ENCODE peak calls at places on chromosomes 1 and 21, in nine cellular contexts. F is CD8-positive, alpha-beta memory T cell; J is RWPE2; S is cardiac muscle cell; O is AG04450; U is Karpas-422; H is thoracic aorta; Y is sigmoid colon; Q is fibroblast of lung. T is an unnamed sample.

GRCh38 chr1:90964444-90965035 is 57.3 kb downstream of the ZNF644 start:
- DNase-seq in H (no peak), F (no peak), Y (no peak), J (no peak), O (no peak), S (peak; percentile 3), U (peak; percentile 54), Q (peak; percentile 13), T (no peak)

GRCh38 chr1:41718444-41719028 is 200.2 kb downstream of the HIVEP3 start:
- DNase-seq in H (no peak), U (no peak), Y (no peak), S (no peak), J (no peak), O (no peak), Q (no peak), F (no peak), T (no peak)

GRCh38 chr1:52636701-52637695 is 4.0 kb downstream of the SHISAL2A start:
- DNase-seq in U (peak; percentile 89), J (no peak), Q (no peak), S (no peak), H (no peak), Y (no peak), F (peak; percentile 57), O (no peak), T (peak; percentile 47)

GRCh38 chr1:163296504-163296903 is 25.2 kb upstream of the NUF2 start:
- DNase-seq in U (no peak), J (no peak), H (no peak), F (no peak), Y (no peak), O (no peak), S (no peak), Q (no peak), T (no peak)

GRCh38 chr21:43744725-43745124 is 25.8 kb downstream of the PDXK start:
- DNase-seq in U (no peak), J (no peak), O (no peak), Y (no peak), S (no peak), F (no peak), H (no peak), Q (no peak), T (no peak)

GRCh38 chr1:53505891-53506290 is 46.7 kb downstream of the DMRTB1 start:
- DNase-seq in F (no peak), Y (no peak), J (no peak), S (no peak), U (no peak), O (no peak), Q (no peak), H (no peak), T (no peak)

GRCh38 chr1:153441238-153441755 is 19.2 kb downstream of the S100A7 start:
- DNase-seq in Q (no peak), J (no peak), Y (no peak), S (peak; percentile 4), F (no peak), O (no peak), H (no peak), U (no peak), T (no peak)

GRCh38 chr1:93878501-93878888 is 511 bp downstream of the DNTTIP2 start:
- DNase-seq in Y (peak; percentile 66), S (peak; percentile 25), Q (peak; percentile 41), U (peak; percentile 65), J (no peak), O (no peak), F (peak; percentile 63), H (no peak), T (peak; percentile 32)

GRCh38 chr21:14773777-14774345 is 227.7 kb upstream of the SAMSN1 start:
- DNase-seq in S (peak; percentile 77), O (no peak), Q (no peak), U (peak; percentile 71), J (no peak), Y (peak; percentile 65), H (no peak), F (peak; percentile 24), T (peak; percentile 18)

GRCh38 chr21:38664821-38665220 is 140.9 kb upstream of the ETS2 start:
- DNase-seq in F (no peak), Y (no peak), J (no peak), O (no peak), S (no peak), Q (no peak), H (no peak), U (no peak), T (no peak)

GRCh38 chr21:16563795-16564194 is 834.0 kb downstream of the USP25 start:
- DNase-seq in J (no peak), U (no peak), S (peak; percentile 52), F (no peak), Y (no peak), O (no peak), Q (peak; percentile 81), H (no peak), T (no peak)

GRCh38 chr1:15584489-15585363 is at the start of gene AGMAT:
- DNase-seq in S (peak; percentile 41), Y (no peak), J (no peak), H (no peak), Q (peak; percentile 51), U (peak; percentile 80), O (no peak), F (peak; percentile 27), T (peak; percentile 19)

GRCh38 chr1:171218661-171219060 is 29.6 kb upstream of the FMO1 start:
- DNase-seq in Q (no peak), J (no peak), Y (no peak), S (no peak), U (no peak), H (no peak), F (no peak), O (no peak), T (no peak)

GRCh38 chr1:191870490-191870889 is 287.8 kb upstream of the RGS18 start:
- DNase-seq in Q (no peak), J (no peak), U (no peak), Y (no peak), F (no peak), S (no peak), H (no peak), O (no peak), T (no peak)

GRCh38 chr1:206725053-206725963 is 40.6 kb downstream of the MAPKAPK2 start:
- DNase-seq in J (no peak), U (peak; percentile 81), Q (peak; percentile 31), O (no peak), H (no peak), S (peak; percentile 66), Y (peak; percentile 63), F (peak; percentile 49), T (peak; percentile 63)

GRCh38 chr1:182331412-182331811 is 60.2 kb downstream of the GLUL start:
- DNase-seq in O (no peak), Q (no peak), J (no peak), S (no peak), F (no peak), U (peak; percentile 70), H (no peak), Y (no peak), T (no peak)

GRCh38 chr1:210394281-210394798 is 65.6 kb downstream of the HHAT start:
- DNase-seq in Q (peak; percentile 89), J (no peak), Y (no peak), O (no peak), H (peak; percentile 16), U (no peak), S (no peak), F (peak; percentile 5), T (no peak)

GRCh38 chr1:60296794-60297193 is 223.2 kb upstream of the C1orf87 start:
- DNase-seq in S (no peak), O (no peak), Q (no peak), Y (no peak), F (no peak), J (no peak), H (no peak), U (no peak), T (no peak)
- H3K9me3 ChIP-seq in S (no peaks in the 10 kb centered on the region), O (no peaks in the 10 kb centered on the region), Q (no peaks in the 10 kb centered on the region), Y (no peaks in the 10 kb centered on the region), F (no peaks in the 10 kb centered on the region), J (no peaks in the 10 kb centered on the region), H (no peaks in the 10 kb centered on the region), U (no peaks in the 10 kb centered on the region), T (no peaks in the 10 kb centered on the region)

GRCh38 chr1:152227310-152227928 is 3.4 kb upstream of the HRNR start:
- DNase-seq in H (no peak), Q (peak; percentile 6), S (no peak), F (no peak), Y (no peak), O (no peak), J (no peak), U (no peak), T (no peak)
- H3K9me3 ChIP-seq in H (no peaks in the 10 kb centered on the region), Q (no peaks in the 10 kb centered on the region), S (no peaks in the 10 kb centered on the region), F (no peaks in the 10 kb centered on the region), Y (no peaks in the 10 kb centered on the region), O (no peaks in the 10 kb centered on the region), J (no peaks in the 10 kb centered on the region), U (no peaks in the 10 kb centered on the region), T (no peaks in the 10 kb centered on the region)

GRCh38 chr1:49104575-49104974 is 327.9 kb upstream of the BEND5 start:
- DNase-seq in O (no peak), U (no peak), J (no peak), H (no peak), S (no peak), Y (no peak), Q (peak; percentile 13), F (no peak), T (no peak)

GRCh38 chr1:49102752-49103151 is 326.1 kb upstream of the BEND5 start:
- DNase-seq in Y (no peak), J (no peak), S (no peak), Q (peak; percentile 97), F (no peak), H (no peak), U (no peak), O (no peak), T (no peak)

GRCh38 chr1:49098866-49099265 is 322.2 kb upstream of the BEND5 start:
- DNase-seq in S (no peak), J (no peak), O (no peak), U (no peak), Q (no peak), H (no peak), Y (no peak), F (no peak), T (no peak)
- H3K9me3 ChIP-seq in S (no peaks in the 10 kb centered on the region), J (no peaks in the 10 kb centered on the region), O (peaks cover 18% of the 10 kb centered on the region), U (no peaks in the 10 kb centered on the region), Q (no peaks in the 10 kb centered on the region), H (no peaks in the 10 kb centered on the region), Y (no peaks in the 10 kb centered on the region), F (no peaks in the 10 kb centered on the region), T (no peaks in the 10 kb centered on the region)

GRCh38 chr1:2989185-2989584 is 32.1 kb upstream of the ACTRT2 start:
- DNase-seq in Y (no peak), F (no peak), H (no peak), S (no peak), Q (no peak), O (no peak), J (no peak), U (no peak), T (no peak)

GRCh38 chr1:2988256-2988655 is 33.0 kb upstream of the ACTRT2 start:
- DNase-seq in Q (no peak), S (no peak), Y (peak; percentile 43), J (peak; percentile 34), O (no peak), U (no peak), H (no peak), F (no peak), T (no peak)

GRCh38 chr1:2989976-2990375 is 31.3 kb upstream of the ACTRT2 start:
- DNase-seq in O (no peak), S (no peak), Q (no peak), Y (peak; percentile 50), U (no peak), F (no peak), H (no peak), J (peak; percentile 19), T (no peak)

GRCh38 chr1:2991753-2992495 is 29.3 kb upstream of the ACTRT2 start:
- DNase-seq in O (no peak), J (peak; percentile 20), F (no peak), Q (no peak), S (no peak), Y (peak; percentile 39), U (no peak), H (no peak), T (no peak)

GRCh38 chr1:2990376-2991115 is 30.7 kb upstream of the ACTRT2 start:
- DNase-seq in O (no peak), J (peak; percentile 27), U (no peak), H (no peak), Y (peak; percentile 42), S (no peak), Q (no peak), F (no peak), T (no peak)
- H3K9me3 ChIP-seq in O (peaks cover 61% of the 10 kb centered on the region), J (peaks cover 2% of the 10 kb centered on the region), U (no peaks in the 10 kb centered on the region), H (no peaks in the 10 kb centered on the region), Y (peaks cover 9% of the 10 kb centered on the region), S (peaks cover 3% of the 10 kb centered on the region), Q (no peaks in the 10 kb centered on the region), F (no peaks in the 10 kb centered on the region), T (no peaks in the 10 kb centered on the region)

T was measured in T-helper 17 cell.